ENCODE peak calls at places on chromosomes 2 and 18, in four cellular contexts. U, Q, W and S are unnamed samples.

GRCh38 chr18:46071894-46072867 is at the start of gene PSTPIP2:
- DNase-seq in U (peak; percentile 68), Q (peak; percentile 73), W (peak; percentile 61), S (no peak)

GRCh38 chr2:18596993-18597392 is 7.6 kb upstream of the NT5C1B start:
- DNase-seq in U (no peak), Q (no peak), W (no peak), S (no peak)

GRCh38 chr2:68837164-68837860 is 33.9 kb downstream of the BMP10 start:
- DNase-seq in U (peak; percentile 68), Q (peak; percentile 77), W (peak; percentile 35), S (no peak)

GRCh38 chr2:33304032-33304864 is 172.2 kb upstream of the RASGRP3 start:
- DNase-seq in U (peak; percentile 19), Q (no peak), W (no peak), S (no peak)

GRCh38 chr2:108621087-108621559 is 86.9 kb downstream of the LIMS1 start:
- DNase-seq in U (peak; percentile 59), Q (no peak), W (peak; percentile 85), S (no peak)

GRCh38 chr2:105744091-105744908 is 412 bp upstream of the NCK2 start:
- DNase-seq in U (peak; percentile 63), Q (peak; percentile 68), W (no peak), S (no peak)

GRCh38 chr2:6492573-6492972 is 373.1 kb downstream of the CMPK2 start:
- DNase-seq in U (no peak), Q (no peak), W (no peak), S (no peak)

GRCh38 chr2:239966029-239966847 is 58.9 kb downstream of the NDUFA10 start:
- DNase-seq in U (no peak), Q (no peak), W (peak; percentile 71), S (no peak)

GRCh38 chr18:69947361-69948106 is at the start of gene CD226:
- DNase-seq in U (no peak), Q (no peak), W (no peak), S (no peak)

GRCh38 chr2:72778410-72778809 is 47.4 kb downstream of the EXOC6B start:
- DNase-seq in U (no peak), Q (peak; percentile 71), W (peak; percentile 64), S (no peak)

GRCh38 chr18:79394438-79395307 is 1.1 kb upstream of the NFATC1 start:
- DNase-seq in U (no peak), Q (peak; percentile 65), W (no peak), S (no peak)

GRCh38 chr2:101151859-101152194 is 645 bp upstream of the TBC1D8 start:
- DNase-seq in U (no peak), Q (no peak), W (no peak), S (no peak)

GRCh38 chr2:2805263-2805662 is 474.2 kb upstream of the MYT1L start:
- DNase-seq in U (no peak), Q (no peak), W (no peak), S (no peak)

GRCh38 chr2:200168641-200169265 is 137.7 kb upstream of the SPATS2L start:
- DNase-seq in U (no peak), Q (no peak), W (no peak), S (no peak)

GRCh38 chr2:46550686-46551404 is 71.5 kb downstream of the TMEM247 start:
- DNase-seq in U (no peak), Q (no peak), W (no peak), S (no peak)

GRCh38 chr18:70931942-70932814 is 643.3 kb downstream of the SOCS6 start:
- DNase-seq in U (no peak), Q (peak; percentile 71), W (peak; percentile 1), S (no peak)

GRCh38 chr2:429575-430254 is 141.8 kb upstream of the ALKAL2 start:
- DNase-seq in U (peak; percentile 9), Q (no peak), W (no peak), S (no peak)

GRCh38 chr2:70477473-70477872 is 76.2 kb downstream of the TGFA start:
- DNase-seq in U (peak; percentile 37), Q (no peak), W (no peak), S (no peak)

GRCh38 chr2:42881732-42882131 is 89.3 kb upstream of the HAAO start:
- DNase-seq in U (no peak), Q (no peak), W (peak; percentile 93), S (no peak)

GRCh38 chr2:199379251-199379650 is 78.5 kb downstream of the SATB2 start:
- DNase-seq in U (no peak), Q (no peak), W (peak; percentile 52), S (no peak)

GRCh38 chr2:241010531-241011295 is 12.3 kb downstream of the SNED1 start:
- DNase-seq in U (no peak), Q (no peak), W (no peak), S (no peak)

GRCh38 chr18:12434541-12434929 is 26.8 kb downstream of the PRELID3A start:
- DNase-seq in U (no peak), Q (no peak), W (no peak), S (no peak)

GRCh38 chr18:49843131-49843530 is 29.8 kb upstream of the ACAA2 start:
- DNase-seq in U (no peak), Q (no peak), W (no peak), S (no peak)

GRCh38 chr2:189818249-189819038 is 34.2 kb downstream of the PMS1 start:
- DNase-seq in U (no peak), Q (no peak), W (no peak), S (no peak)

GRCh38 chr2:61151434-61151833 is 10.6 kb upstream of the C2orf74 start:
- DNase-seq in U (no peak), Q (peak; percentile 33), W (peak; percentile 26), S (no peak)

GRCh38 chr2:80238692-80239469 is 65.7 kb downstream of the LRRTM1 start:
- DNase-seq in U (peak; percentile 63), Q (peak; percentile 6), W (no peak), S (no peak)

GRCh38 chr2:16630463-16630862 is 35.2 kb downstream of the CYRIA start:
- DNase-seq in U (no peak), Q (no peak), W (no peak), S (no peak)

GRCh38 chr18:63848159-63848558 is 39.3 kb upstream of the SERPINB2 start:
- DNase-seq in U (no peak), Q (peak; percentile 70), W (peak; percentile 52), S (no peak)
- TF ChIP-seq CTCF in U (peak; percentile 22), Q (peak; percentile 73), W (peak; percentile 74), S (peak; percentile 73)

DNA sequence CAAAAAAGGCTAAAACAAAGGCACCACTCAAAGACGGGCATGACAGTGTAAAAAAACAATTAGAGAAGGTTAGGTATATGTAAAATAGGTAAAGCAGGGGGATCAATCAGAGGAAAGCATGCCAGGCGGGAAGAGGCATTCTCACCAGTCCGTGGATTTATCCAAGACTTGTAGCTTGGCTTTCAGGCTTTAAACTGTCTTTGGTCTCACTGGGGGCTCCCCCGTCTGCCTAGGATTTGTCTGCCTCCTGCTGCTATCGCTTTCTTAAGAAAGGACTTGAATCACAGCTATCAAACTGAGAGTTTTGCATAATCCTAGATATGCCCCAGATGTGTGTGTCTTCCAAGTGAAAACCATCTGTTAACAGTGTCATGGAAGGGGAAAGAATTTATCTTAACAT is 11.1 kb upstream of the GORASP2 start:
- DNase-seq in U (no peak), Q (no peak), W (no peak), S (no peak)
- H3K4me3 ChIP-seq in U (no peak overlapping the region), Q (no peak overlapping the region), W (no peak overlapping the region), S (no peak overlapping the region)

GRCh38 chr2:173104156-173104555 is 28.5 kb downstream of the MAP3K20 start:
- DNase-seq in U (no peak), Q (no peak), W (no peak), S (no peak)

GRCh38 chr2:173101687-173102086 is 26.0 kb downstream of the MAP3K20 start:
- DNase-seq in U (no peak), Q (peak; percentile 79), W (peak; percentile 91), S (no peak)

GRCh38 chr2:173095356-173095755 is 19.7 kb downstream of the MAP3K20 start:
- DNase-seq in U (no peak), Q (no peak), W (no peak), S (no peak)

GRCh38 chr2:173099271-173099670 is 23.6 kb downstream of the MAP3K20 start:
- DNase-seq in U (no peak), Q (no peak), W (no peak), S (no peak)

DNA sequence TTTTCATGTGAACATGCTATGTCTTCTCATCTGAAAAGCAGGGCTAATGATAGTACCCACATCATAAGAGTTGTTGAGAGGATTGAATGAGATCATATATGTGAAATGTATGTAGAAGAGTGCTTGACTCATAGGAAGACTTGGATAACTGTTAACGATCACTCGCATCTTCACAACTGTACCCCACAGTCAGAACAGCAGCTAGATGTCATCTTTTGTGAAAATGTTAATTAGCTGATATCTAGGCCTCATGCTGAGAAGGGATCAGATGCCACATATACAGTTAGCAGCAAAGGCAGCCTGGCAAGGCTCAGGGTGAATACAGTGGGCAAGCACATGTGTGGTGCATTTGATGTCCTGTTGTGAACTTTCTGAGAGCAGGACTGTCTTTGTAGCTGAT is 24.2 kb downstream of the MAP3K20 start:
- DNase-seq in U (no peak), Q (no peak), W (no peak), S (no peak)
- H3K36me3 ChIP-seq in U (no peaks in the 10 kb centered on the region), Q (peaks cover 27% of the 10 kb centered on the region), W (peaks cover 3% of the 10 kb centered on the region), S (no peaks in the 10 kb centered on the region)

GRCh38 chr18:58241877-58242276 is 197.9 kb downstream of the NEDD4L start:
- DNase-seq in U (no peak), Q (peak; percentile 86), W (peak; percentile 61), S (no peak)
- TF ChIP-seq CTCF in U (no peak), Q (no peak), W (no peak), S (no peak)

DNA sequence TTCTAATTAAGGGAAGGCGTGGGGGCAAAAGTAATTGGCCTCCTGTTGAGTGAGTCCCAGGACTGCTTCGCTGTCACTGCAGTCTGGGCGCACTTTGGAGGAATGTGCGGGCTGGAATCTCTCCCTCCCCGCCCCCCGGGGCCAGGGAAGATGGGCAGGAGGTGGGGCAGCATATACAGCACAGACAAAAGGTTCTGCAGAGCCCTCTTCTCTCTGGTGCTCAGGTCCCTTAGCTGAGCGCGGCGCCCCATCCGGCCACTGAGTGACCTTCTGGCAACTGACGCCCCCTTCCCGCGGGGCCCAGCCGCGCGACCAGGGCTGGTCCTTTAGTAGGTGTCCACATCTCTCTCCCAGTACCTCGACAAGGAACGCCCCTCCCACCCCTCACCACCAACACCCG is 685.8 kb downstream of the NRXN1 start:
- DNase-seq in U (no peak), Q (no peak), W (no peak), S (no peak)
- H3K4me3 ChIP-seq in U (no peak overlapping the region), Q (peak overlapping the region; percentile 55), W (no peak overlapping the region), S (no peak overlapping the region)

GRCh38 chr2:201470821-201471731 is 19.5 kb downstream of the STRADB start:
- DNase-seq in U (no peak), Q (peak; percentile 22), W (peak; percentile 17), S (no peak)

GRCh38 chr2:201467666-201468065 is 16.1 kb downstream of the STRADB start:
- DNase-seq in U (no peak), Q (no peak), W (no peak), S (no peak)

GRCh38 chr2:201471732-201472395 is 20.3 kb downstream of the STRADB start:
- DNase-seq in U (no peak), Q (peak; percentile 48), W (no peak), S (no peak)

DNA sequence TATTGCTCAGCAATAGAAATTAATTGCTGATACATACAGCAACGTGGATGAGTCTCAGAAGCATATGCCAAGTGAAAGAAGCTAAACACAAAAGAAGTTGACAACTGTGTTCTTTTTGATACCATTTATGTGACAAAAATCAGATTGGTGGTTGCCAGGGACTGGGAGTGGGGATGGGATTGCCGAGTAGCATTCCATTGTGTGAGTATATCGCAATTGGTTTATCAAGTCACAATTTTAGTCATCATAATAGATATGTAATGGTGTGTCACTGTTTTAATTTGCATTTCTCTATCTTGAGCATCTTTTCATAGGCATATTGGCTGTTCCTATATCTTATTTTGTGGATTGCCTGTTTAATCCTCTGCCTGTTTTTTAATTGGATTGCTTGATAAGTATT is 20.9 kb downstream of the STRADB start:
- DNase-seq in U (no peak), Q (no peak), W (no peak), S (no peak)
- H3K36me3 ChIP-seq in U (no peaks in the 10 kb centered on the region), Q (peaks cover 27% of the 10 kb centered on the region), W (peaks cover 2% of the 10 kb centered on the region), S (peaks cover 1% of the 10 kb centered on the region)